ENCODE peak calls at places on chromosomes 6 and 20, in seven cellular contexts. A is activated naive CD4-positive, alpha-beta T cell treated with anti-CD3 and anti-CD28 coated beads, Interleukin-2, amount 10 ng/mL, durations not matched to agents 7 days and 5 days; G is A549; P is colonic mucosa; R is CD8-positive, alpha-beta T cell; J is effector memory CD8-positive, alpha-beta T cell; T is CD14-positive monocyte. S is an unnamed sample.
A peak's percentile ranks its signal among the peaks of the same experiment; 100 is the strongest.

GRCh38 chr6:55265409-55266114 is 61.7 kb upstream of the GFRAL start:
- DNase-seq in A (no peak), G (no peak), P (no peak), R (no peak), J (no peak), T (no peak), S (no peak)

GRCh38 chr6:133646021-133646682 is 242.8 kb upstream of the TCF21 start:
- DNase-seq in A (no peak), G (no peak), P (no peak), R (no peak), J (no peak), T (no peak), S (no peak)

GRCh38 chr20:50191065-50191565 is 485 bp downstream of the CEBPB start:
- DNase-seq in A (peak; percentile 77), G (no peak), P (peak; percentile 84), R (peak; percentile 33), J (peak; percentile 42), T (peak; percentile 53), S (peak; percentile 62)

GRCh38 chr20:14685179-14685578 is 347.8 kb upstream of the FLRT3 start:
- DNase-seq in A (no peak), G (no peak), P (no peak), R (no peak), J (no peak), T (no peak), S (no peak)

GRCh38 chr6:2733736-2734480 is 16.8 kb downstream of the MYLK4 start:
- DNase-seq in A (no peak), G (no peak), P (no peak), R (no peak), J (no peak), T (no peak), S (no peak)

GRCh38 chr20:50632701-50633100 is 58.6 kb downstream of the RIPOR3 start:
- DNase-seq in A (no peak), G (no peak), P (no peak), R (no peak), J (no peak), T (no peak), S (no peak)

GRCh38 chr6:168823397-168824020 is 382.5 kb downstream of the SMOC2 start:
- DNase-seq in A (no peak), G (no peak), P (no peak), R (no peak), J (no peak), T (no peak), S (no peak)

GRCh38 chr20:53570446-53571276 is 23.0 kb downstream of the ZNF217 start:
- DNase-seq in A (no peak), G (no peak), P (no peak), R (no peak), J (no peak), T (no peak), S (no peak)

GRCh38 chr20:3716195-3716834 is 3.9 kb upstream of the SIGLEC1 start:
- DNase-seq in A (peak; percentile 39), G (peak; percentile 74), P (no peak), R (no peak), J (no peak), T (no peak), S (no peak)

GRCh38 chr6:17673543-17674254 is 33.0 kb downstream of the NUP153 start:
- DNase-seq in A (no peak), G (no peak), P (no peak), R (no peak), J (no peak), T (no peak), S (no peak)

GRCh38 chr6:133130863-133131262 is 110.3 kb upstream of the EYA4 start:
- DNase-seq in A (no peak), G (peak; percentile 33), P (no peak), R (no peak), J (no peak), T (no peak), S (no peak)

GRCh38 chr6:166747644-166748595 is 120.9 kb upstream of the RPS6KA2 start:
- DNase-seq in A (no peak), G (no peak), P (no peak), R (no peak), J (no peak), T (no peak), S (no peak)

GRCh38 chr20:51886891-51887608 is 84.7 kb upstream of the SALL4 start:
- DNase-seq in A (no peak), G (no peak), P (no peak), R (no peak), J (no peak), T (no peak), S (no peak)

GRCh38 chr6:164166515-164166914 is 752.0 kb downstream of the QKI start:
- DNase-seq in A (no peak), G (no peak), P (no peak), R (no peak), J (no peak), T (no peak), S (no peak)

GRCh38 chr6:148524509-148524908 is 181.9 kb downstream of the SASH1 start:
- DNase-seq in A (no peak), G (no peak), P (no peak), R (no peak), J (no peak), T (no peak), S (no peak)

GRCh38 chr6:41558033-41558807 is 12.0 kb downstream of the FOXP4 start:
- DNase-seq in A (no peak), G (no peak), P (no peak), R (no peak), J (no peak), T (no peak), S (no peak)

GRCh38 chr20:41169791-41170351 is 32.5 kb downstream of the PLCG1 start:
- DNase-seq in A (peak; percentile 13), G (no peak), P (peak; percentile 16), R (no peak), J (no peak), T (peak; percentile 10), S (no peak)

GRCh38 chr6:100559859-100560258 is 95.1 kb upstream of the SIM1 start:
- DNase-seq in A (no peak), G (no peak), P (no peak), R (no peak), J (no peak), T (no peak), S (no peak)

GRCh38 chr6:36907781-36908180 is 22.0 kb downstream of the C6orf89 start:
- DNase-seq in A (no peak), G (no peak), P (no peak), R (no peak), J (no peak), T (no peak), S (no peak)

GRCh38 chr6:115882771-115883170 is 177.9 kb downstream of the FRK start:
- DNase-seq in A (no peak), G (no peak), P (no peak), R (no peak), J (no peak), T (no peak), S (no peak)

GRCh38 chr6:39776581-39776980 is 15.6 kb upstream of the DAAM2 start:
- DNase-seq in A (no peak), G (no peak), P (no peak), R (no peak), J (no peak), T (no peak), S (no peak)

GRCh38 chr20:16299892-16300291 is 273.4 kb downstream of the KIF16B start:
- DNase-seq in A (no peak), G (no peak), P (no peak), R (no peak), J (no peak), T (no peak), S (no peak)

GRCh38 chr20:25296094-25297093 is 48.5 kb downstream of the PYGB start:
- DNase-seq in A (peak; percentile 55), G (peak; percentile 71), P (no peak), R (no peak), J (no peak), T (no peak), S (no peak)

GRCh38 chr20:33910056-33910455 is 83.7 kb upstream of the RALY start:
- DNase-seq in A (no peak), G (no peak), P (no peak), R (no peak), J (no peak), T (no peak), S (no peak)

GRCh38 chr6:73798592-73798991 is 102.6 kb downstream of the CD109 start:
- DNase-seq in A (no peak), G (peak; percentile 31), P (peak; percentile 19), R (no peak), J (no peak), T (no peak), S (no peak)

GRCh38 chr6:110101885-110102284 is 77.6 kb downstream of the WASF1 start:
- DNase-seq in A (no peak), G (no peak), P (no peak), R (no peak), J (no peak), T (no peak), S (no peak)

GRCh38 chr6:144575327-144575726 is 290.2 kb downstream of the UTRN start:
- DNase-seq in A (no peak), G (no peak), P (no peak), R (no peak), J (no peak), T (no peak), S (no peak)

GRCh38 chr6:166008441-166009369 is 158.9 kb downstream of the TBXT start:
- DNase-seq in A (no peak), G (peak; percentile 57), P (no peak), R (no peak), J (no peak), T (no peak), S (no peak)

GRCh38 chr6:47729019-47729418 is 30.6 kb downstream of the ADGRF4 start:
- DNase-seq in A (no peak), G (no peak), P (no peak), R (no peak), J (no peak), T (no peak), S (no peak)

GRCh38 chr6:12113190-12113578 is 101.1 kb downstream of the HIVEP1 start:
- DNase-seq in A (no peak), G (no peak), P (no peak), R (no peak), J (no peak), T (no peak), S (no peak)

GRCh38 chr6:127824061-127824460 is 76.8 kb downstream of the THEMIS start:
- DNase-seq in A (no peak), G (no peak), P (no peak), R (no peak), J (no peak), T (no peak), S (no peak)

GRCh38 chr6:128252293-128253176 is 267.9 kb downstream of the PTPRK start:
- DNase-seq in A (no peak), G (no peak), P (no peak), R (no peak), J (no peak), T (no peak), S (no peak)

GRCh38 chr20:58637466-58638198 is 13.5 kb upstream of the STX16 start:
- DNase-seq in A (no peak), G (no peak), P (no peak), R (no peak), J (no peak), T (no peak), S (no peak)

GRCh38 chr6:53294095-53294494 is 54.7 kb downstream of the ELOVL5 start:
- DNase-seq in A (no peak), G (no peak), P (peak; percentile 24), R (no peak), J (no peak), T (no peak), S (peak; percentile 51)

GRCh38 chr20:58718729-58719128 is 26.1 kb downstream of the NPEPL1 start:
- DNase-seq in A (no peak), G (no peak), P (peak; percentile 13), R (no peak), J (no peak), T (no peak), S (no peak)

GRCh38 chr6:158703840-158704822 is 54.3 kb downstream of the SYTL3 start:
- DNase-seq in A (peak; percentile 81), G (peak; percentile 75), P (peak; percentile 91), R (peak; percentile 66), J (peak; percentile 76), T (peak; percentile 86), S (peak; percentile 73)